ENCODE peak calls at places on chromosomes 3 and 15, in nine cellular contexts. D, I, W, X, N, U, M, C and K are unnamed samples.

GRCh38 chr15:75307778-75308390 is 25.2 kb downstream of the GOLGA6D start:
- DNase-seq in D (no peak), I (peak), X (peak), W (peak), M (no peak), U (no peak), C (no peak), N (peak), K (no peak)

GRCh38 chr3:157922614-157923013 is 183.6 kb downstream of the SHOX2 start:
- DNase-seq in U (no peak), M (no peak), N (no peak), W (no peak), X (no peak), I (no peak), D (no peak), C (no peak), K (no peak)

GRCh38 chr15:25691544-25692430 is 171.3 kb downstream of the ATP10A start:
- DNase-seq in U (no peak), N (no peak), W (no peak), I (peak), X (no peak), C (no peak), M (no peak), D (no peak), K (no peak)

GRCh38 chr3:133254716-133255115 is 145.1 kb upstream of the BFSP2 start:
- DNase-seq in D (no peak), N (no peak), I (no peak), U (no peak), X (no peak), W (no peak), M (no peak), C (no peak), K (no peak)

GRCh38 chr3:123278446-123278845 is 76.7 kb downstream of the SEC22A start:
- DNase-seq in U (no peak), X (no peak), W (no peak), I (no peak), N (no peak), C (no peak), D (no peak), M (no peak), K (no peak)

GRCh38 chr3:113211370-113212154 is at the start of gene BOC:
- DNase-seq in I (no peak), W (no peak), D (peak), N (no peak), M (no peak), X (peak), U (no peak), C (no peak), K (peak)

GRCh38 chr3:137110392-137110996 is 152.7 kb downstream of the IL20RB start:
- DNase-seq in I (peak), W (no peak), U (no peak), M (no peak), N (no peak), C (no peak), D (no peak), X (peak), K (peak)

GRCh38 chr3:152760024-152760563 is 74.8 kb upstream of the P2RY1 start:
- DNase-seq in I (no peak), D (no peak), X (no peak), W (no peak), N (peak), U (no peak), M (no peak), C (no peak), K (no peak)

GRCh38 chr15:43186003-43186353 is 775 bp downstream of the CCNDBP1 start:
- DNase-seq in N (no peak), D (no peak), U (no peak), I (no peak), W (no peak), X (peak), C (no peak), M (no peak), K (no peak)

GRCh38 chr3:18444597-18445420 is 19.7 kb upstream of the SATB1 start:
- DNase-seq in M (peak), D (peak), I (peak), N (peak), C (no peak), W (peak), X (peak), U (peak), K (no peak)

GRCh38 chr3:53075743-53076140 is 29.9 kb upstream of the SFMBT1 start:
- DNase-seq in X (no peak), M (no peak), W (no peak), I (no peak), U (no peak), D (no peak), C (no peak), N (no peak), K (no peak)

GRCh38 chr3:140924097-140924873 is 17.4 kb upstream of the SLC25A36 start:
- DNase-seq in U (no peak), N (no peak), D (no peak), W (no peak), M (no peak), I (no peak), C (no peak), X (no peak), K (no peak)

GRCh38 chr3:161406594-161407555 is 35.6 kb upstream of the SPTSSB start:
- DNase-seq in N (no peak), U (peak), X (no peak), M (no peak), W (no peak), I (no peak), D (no peak), C (no peak), K (no peak)

GRCh38 chr15:39273805-39274411 is 307.0 kb upstream of the THBS1 start:
- DNase-seq in D (no peak), W (peak), M (no peak), U (no peak), C (no peak), I (no peak), X (no peak), N (no peak), K (peak)

GRCh38 chr3:77038928-77039605 is 832 bp upstream of the ROBO2 start:
- DNase-seq in M (no peak), N (no peak), I (no peak), D (no peak), C (no peak), X (peak), W (no peak), U (no peak), K (peak)

GRCh38 chr15:40276927-40277326 is 5.9 kb downstream of the ANKRD63 start:
- DNase-seq in W (no peak), X (no peak), D (no peak), U (no peak), M (no peak), I (no peak), N (no peak), C (no peak), K (no peak)

GRCh38 chr3:177197041-177197933 is at the start of gene TBL1XR1:
- DNase-seq in U (peak), D (peak), I (peak), M (peak), W (peak), N (peak), C (peak), X (peak), K (peak)

GRCh38 chr3:97684490-97684889 is 80.1 kb upstream of the ARL6 start:
- DNase-seq in M (no peak), X (no peak), N (no peak), C (no peak), U (no peak), W (no peak), I (no peak), D (no peak), K (no peak)

GRCh38 chr3:47056705-47057104 is 77.2 kb downstream of the NBEAL2 start:
- DNase-seq in D (no peak), X (no peak), U (no peak), M (no peak), W (no peak), C (no peak), N (no peak), I (no peak), K (no peak)

GRCh38 chr3:11498646-11499045 is 145.1 kb downstream of the VGLL4 start:
- DNase-seq in M (no peak), U (no peak), I (no peak), W (peak), N (no peak), C (no peak), X (peak), D (peak), K (peak)

GRCh38 chr15:86541540-86541939 is 461.9 kb downstream of the AGBL1 start:
- DNase-seq in N (no peak), U (no peak), C (no peak), X (no peak), I (peak), M (no peak), W (no peak), D (no peak), K (no peak)

GRCh38 chr3:30672959-30673358 is 66.6 kb downstream of the TGFBR2 start:
- DNase-seq in U (no peak), M (no peak), D (no peak), W (no peak), N (no peak), I (no peak), C (no peak), X (no peak), K (peak)

GRCh38 chr15:52326758-52327157 is 31.2 kb upstream of the MYO5C start:
- DNase-seq in D (no peak), N (no peak), I (no peak), C (no peak), U (no peak), M (no peak), W (no peak), X (peak), K (peak)